ENCODE peak calls at places on chromosomes 12 and 14, in nine cellular contexts. W is pancreas; U is activated CD4-positive, alpha-beta T cell treated with anti-CD3 and anti-CD28 coated beads, Interleukin-2, amount 50 U/mL, for 1 hour; P is fibroblast of villous mesenchyme; Q is stimulated activated CD8-positive, alpha-beta memory T cell treated with anti-CD3 and anti-CD28 coated beads, Interleukin-7, amount 100 ng/mL, for 48 hours; T is GM19239; M is GM23338; F is AG10803; C is activated gamma-delta T cell. Z is an unnamed sample.

GRCh38 chr12:133130038-133130807 is at the start of the genes ZNF10 and ZNF891:
- DNase-seq in M (peak), P (peak), T (peak), Q (peak), F (peak), U (peak), C (peak), W (peak), Z (peak)

GRCh38 chr12:43105426-43105981 is 446.5 kb downstream of the ADAMTS20 start:
- DNase-seq in W (no peak), Q (no peak), M (no peak), F (no peak), P (no peak), C (no peak), T (no peak), U (no peak), Z (no peak)

GRCh38 chr12:111256629-111257434 is 112.1 kb downstream of the PHETA1 start:
- DNase-seq in M (no peak), T (no peak), C (no peak), W (no peak), Q (no peak), U (no peak), P (no peak), F (no peak), Z (peak)

GRCh38 chr12:106764738-106765137 is 9.7 kb upstream of the RIC8B start:
- DNase-seq in Q (no peak), U (no peak), T (no peak), M (no peak), C (no peak), W (no peak), P (peak), F (no peak), Z (no peak)

GRCh38 chr12:68332726-68333630 is 816 bp upstream of the MDM1 start:
- DNase-seq in U (no peak), Q (no peak), C (no peak), T (no peak), F (peak), M (no peak), P (no peak), W (no peak), Z (no peak)

GRCh38 chr14:68756071-68756481 is 36.8 kb downstream of the ZFP36L1 start:
- DNase-seq in F (peak), C (no peak), Q (no peak), U (no peak), T (no peak), M (no peak), W (no peak), P (peak), Z (no peak)

GRCh38 chr12:120220838-120221575 is 20.1 kb upstream of the RPLP0 start:
- DNase-seq in Q (no peak), T (no peak), F (no peak), P (no peak), W (no peak), C (no peak), U (no peak), M (no peak), Z (no peak)

GRCh38 chr12:26017484-26018211 is 59.2 kb downstream of the RASSF8 start:
- DNase-seq in T (no peak), W (no peak), M (peak), F (no peak), Q (no peak), P (peak), U (no peak), C (no peak), Z (peak)

GRCh38 chr14:30077946-30078345 is 150.3 kb upstream of the PRKD1 start:
- DNase-seq in T (no peak), P (no peak), Q (no peak), F (peak), U (no peak), C (no peak), M (no peak), W (no peak), Z (no peak)

GRCh38 chr12:59122784-59123183 is 202.5 kb upstream of the LRIG3 start:
- DNase-seq in T (no peak), P (no peak), Q (no peak), C (no peak), M (no peak), W (no peak), F (peak), U (no peak), Z (no peak)

GRCh38 chr12:90090929-90091651 is 382.5 kb upstream of the ATP2B1 start:
- DNase-seq in T (no peak), W (no peak), F (peak), C (no peak), M (no peak), U (no peak), P (peak), Q (peak), Z (no peak)

GRCh38 chr12:38669530-38669929 is 235.9 kb downstream of the CPNE8 start:
- DNase-seq in U (no peak), W (no peak), Q (no peak), P (peak), F (no peak), T (no peak), M (no peak), C (no peak), Z (no peak)

GRCh38 chr12:76303989-76304460 is 44.2 kb downstream of the BBS10 start:
- DNase-seq in Q (no peak), M (no peak), T (no peak), C (no peak), W (no peak), U (no peak), P (peak), F (no peak), Z (no peak)

GRCh38 chr12:107487011-107487680 is 198.5 kb upstream of the PWP1 start:
- DNase-seq in Q (no peak), M (no peak), F (no peak), C (no peak), W (no peak), U (no peak), T (no peak), P (no peak), Z (no peak)

GRCh38 chr14:77543637-77544334 is 45.2 kb upstream of the ISM2 start:
- DNase-seq in U (no peak), Q (no peak), T (no peak), F (peak), C (no peak), P (peak), M (no peak), W (no peak), Z (no peak)

GRCh38 chr12:24045816-24046257 is 96.4 kb upstream of the SOX5 start:
- DNase-seq in F (peak), M (no peak), C (no peak), Q (no peak), P (peak), U (no peak), W (no peak), T (no peak), Z (no peak)

GRCh38 chr14:82075566-82075965 is 541.9 kb upstream of the SEL1L start:
- DNase-seq in M (peak), T (no peak), C (no peak), P (peak), U (peak), W (peak), Q (no peak), F (no peak), Z (peak)

GRCh38 chr12:93344876-93345275 is 32.8 kb upstream of the NUDT4 start:
- DNase-seq in W (no peak), T (no peak), F (peak), U (no peak), M (no peak), C (no peak), P (no peak), Q (no peak), Z (no peak)

GRCh38 chr12:116201908-116202307 is 75.6 kb downstream of the MED13L start:
- DNase-seq in Q (no peak), P (no peak), T (no peak), C (no peak), F (peak), U (no peak), W (no peak), M (no peak), Z (no peak)

GRCh38 chr14:74616507-74616906 is 4.5 kb upstream of the LTBP2 start:
- DNase-seq in M (no peak), Q (peak), W (no peak), C (no peak), U (no peak), F (peak), T (no peak), P (peak), Z (no peak)

GRCh38 chr12:68210875-68211274 is 14.7 kb downstream of the IL26 start:
- DNase-seq in Q (no peak), M (no peak), W (no peak), T (no peak), P (no peak), F (no peak), U (no peak), C (no peak), Z (no peak)

GRCh38 chr12:32896438-32897275 is at the start of gene PKP2:
- DNase-seq in W (peak), U (peak), C (no peak), F (no peak), P (peak), T (peak), M (peak), Q (no peak), Z (no peak)

GRCh38 chr12:42729532-42729895 is 140.0 kb upstream of the PRICKLE1 start:
- DNase-seq in C (no peak), M (no peak), W (no peak), T (no peak), U (no peak), F (no peak), P (peak), Q (no peak), Z (no peak)

GRCh38 chr14:104558231-104559042 is 21.1 kb upstream of the C14orf180 start:
- DNase-seq in W (no peak), T (no peak), M (no peak), U (no peak), C (no peak), F (no peak), Q (no peak), P (no peak), Z (no peak)

GRCh38 chr14:80621701-80622100 is 319.8 kb downstream of the CEP128 start:
- DNase-seq in U (no peak), C (no peak), M (no peak), W (no peak), Q (no peak), F (peak), P (peak), T (no peak), Z (no peak)

GRCh38 chr12:123143753-123144461 is 7.0 kb downstream of the PITPNM2 start:
- DNase-seq in C (no peak), P (no peak), Q (no peak), W (no peak), U (no peak), M (no peak), F (no peak), T (no peak), Z (no peak)

GRCh38 chr12:26471560-26471959 is 276.2 kb downstream of the SSPN start:
- DNase-seq in P (peak), F (peak), M (no peak), U (no peak), C (no peak), T (peak), W (no peak), Q (no peak), Z (peak)